ENCODE peak calls at places on chromosomes 5 and 9, in four cellular contexts. N is germinal center, G is left ventricle myocardium inferior, I is left cardiac atrium. D is an unnamed sample.
A peak's percentile ranks its signal among the peaks of the same experiment; 100 is the strongest.

GRCh38 chr5:19910131-19910530 is 77.9 kb downstream of the CDH18 start:
- DNase-seq in N (no peak), G (no peak), I (no peak), D (no peak)

GRCh38 chr5:172509405-172509781 is 55.1 kb upstream of the SH3PXD2B start:
- DNase-seq in N (no peak), G (peak; percentile 36), I (no peak), D (peak; percentile 53)

GRCh38 chr5:115430374-115430773 is 114.2 kb downstream of the FEM1C start:
- DNase-seq in N (no peak), G (no peak), I (no peak), D (no peak)

GRCh38 chr5:37490411-37490810 is 111.3 kb downstream of the WDR70 start:
- DNase-seq in N (no peak), G (no peak), I (no peak), D (no peak)

GRCh38 chr9:581673-582497 is 259.6 kb upstream of the DMRT1 start:
- DNase-seq in N (no peak), G (no peak), I (no peak), D (no peak)

GRCh38 chr5:109924708-109925107 is 235.0 kb downstream of the MAN2A1 start:
- DNase-seq in N (no peak), G (no peak), I (no peak), D (no peak)

GRCh38 chr9:99595796-99596195 is 225.9 kb upstream of the NR4A3 start:
- DNase-seq in N (peak; percentile 10), G (no peak), I (no peak), D (no peak)

GRCh38 chr5:96146675-96147074 is 185.0 kb upstream of the ELL2 start:
- DNase-seq in N (peak; percentile 16), G (no peak), I (no peak), D (no peak)

GRCh38 chr5:133664422-133664821 is 52.1 kb upstream of the FSTL4 start:
- DNase-seq in N (no peak), G (no peak), I (no peak), D (no peak)

GRCh38 chr9:36903541-36904435 is 130.3 kb downstream of the PAX5 start:
- DNase-seq in N (no peak), G (no peak), I (peak; percentile 62), D (no peak)

GRCh38 chr5:135308752-135309151 is 90.3 kb downstream of the MACROH2A1 start:
- DNase-seq in N (no peak), G (no peak), I (no peak), D (no peak)

GRCh38 chr5:129506092-129506491 is 46.0 kb downstream of the ADAMTS19 start:
- DNase-seq in N (no peak), G (no peak), I (no peak), D (no peak)

GRCh38 chr5:139833525-139833924 is 37.9 kb downstream of the PSD2 start:
- DNase-seq in N (no peak), G (no peak), I (no peak), D (no peak)

GRCh38 chr9:136502940-136503550 is 20.2 kb upstream of the SEC16A start:
- DNase-seq in N (no peak), G (no peak), I (no peak), D (no peak)

GRCh38 chr5:179206366-179206765 is 138.9 kb downstream of the ADAMTS2 start:
- DNase-seq in N (no peak), G (no peak), I (no peak), D (no peak)

GRCh38 chr5:132476853-132477729 is 13.5 kb downstream of the IRF1 start:
- DNase-seq in N (no peak), G (peak; percentile 14), I (peak; percentile 39), D (peak; percentile 58)

GRCh38 chr5:15263942-15264341 is 236.0 kb upstream of the FBXL7 start:
- DNase-seq in N (no peak), G (no peak), I (no peak), D (no peak)

GRCh38 chr9:4009006-4009511 is 290.8 kb downstream of the GLIS3 start:
- DNase-seq in N (no peak), G (no peak), I (no peak), D (no peak)

GRCh38 chr9:13027834-13028233 is 251.7 kb downstream of the MPDZ start:
- DNase-seq in N (no peak), G (no peak), I (no peak), D (no peak)

GRCh38 chr9:115000217-115000639 is 69.8 kb upstream of the TNFSF8 start:
- DNase-seq in N (no peak), G (no peak), I (no peak), D (no peak)

GRCh38 chr9:2015581-2016410 is 649 bp downstream of the SMARCA2 start:
- DNase-seq in N (peak; percentile 45), G (peak; percentile 56), I (peak; percentile 66), D (peak; percentile 72)

GRCh38 chr5:121693864-121694263 is 157.8 kb upstream of the FTMT start:
- DNase-seq in N (no peak), G (no peak), I (no peak), D (no peak)